ENCODE peak calls at places on chromosomes 6 and 20, in four cellular contexts. N is HepG2, P is GM12878, I is K562. M is an unnamed sample.

GRCh38 chr6:78438135-78438534 is 429.2 kb upstream of the IRAK1BP1 start:
- DNase-seq in N (no peak), P (no peak), I (no peak), M (no peak)

GRCh38 chr6:39193201-39193791 is 36.0 kb downstream of the KCNK5 start:
- DNase-seq in N (no peak), P (no peak), I (no peak), M (no peak)

GRCh38 chr6:20402181-20403079 is 751 bp downstream of the E2F3 start:
- DNase-seq in N (peak; percentile 67), P (no peak), I (peak; percentile 72), M (peak; percentile 32)

GRCh38 chr6:108363756-108364356 is 69.0 kb downstream of the AFG1L start:
- DNase-seq in N (no peak), P (no peak), I (no peak), M (no peak)

GRCh38 chr20:12610871-12611270 is 397.9 kb upstream of the SPTLC3 start:
- DNase-seq in N (no peak), P (no peak), I (no peak), M (no peak)

GRCh38 chr20:40860487-40860902 is 168.1 kb upstream of the TOP1 start:
- DNase-seq in N (no peak), P (no peak), I (no peak), M (no peak)

GRCh38 chr20:38307371-38308046 is 3.6 kb downstream of the BPI start:
- DNase-seq in N (no peak), P (no peak), I (no peak), M (no peak)

GRCh38 chr6:101931766-101932165 is 538.3 kb downstream of the GRIK2 start:
- DNase-seq in N (no peak), P (no peak), I (no peak), M (no peak)

GRCh38 chr20:48283470-48284110 is 498.3 kb upstream of the SULF2 start:
- DNase-seq in N (peak; percentile 82), P (no peak), I (no peak), M (no peak)

GRCh38 chr6:132687306-132687705 is 26.5 kb downstream of the VNN1 start:
- DNase-seq in N (no peak), P (no peak), I (no peak), M (no peak)

GRCh38 chr20:23141450-23142161 is 55.5 kb upstream of the CD93 start:
- DNase-seq in N (peak; percentile 35), P (no peak), I (no peak), M (no peak)

GRCh38 chr20:24118096-24118780 is 129.7 kb upstream of the GGTLC1 start:
- DNase-seq in N (no peak), P (no peak), I (no peak), M (no peak)

GRCh38 chr6:169274761-169275160 is 21.1 kb upstream of the THBS2 start:
- DNase-seq in N (no peak), P (no peak), I (no peak), M (no peak)

GRCh38 chr6:139323511-139324445 is 32.0 kb upstream of the TXLNB start:
- DNase-seq in N (peak; percentile 7), P (no peak), I (no peak), M (peak; percentile 63)

GRCh38 chr6:137494967-137495595 is 887 bp upstream of the OLIG3 start:
- DNase-seq in N (no peak), P (no peak), I (no peak), M (peak; percentile 46)

GRCh38 chr20:62745279-62745958 is 36.8 kb downstream of the NTSR1 start:
- DNase-seq in N (no peak), P (no peak), I (no peak), M (peak; percentile 8)

GRCh38 chr6:85390105-85390728 is 59.7 kb upstream of the NT5E start:
- DNase-seq in N (peak; percentile 87), P (no peak), I (no peak), M (no peak)
- TF ChIP-seq NR2C2 in N (no peak), P (no peak), I (no peak), M (no peak)

GRCh38 chr6:11276228-11276627 is 43.8 kb upstream of the NEDD9 start:
- DNase-seq in N (no peak), P (no peak), I (no peak), M (no peak)

GRCh38 chr6:11278207-11278559 is 45.7 kb upstream of the NEDD9 start:
- DNase-seq in N (no peak), P (peak; percentile 60), I (no peak), M (no peak)

GRCh38 chr6:11276911-11277274 is 44.4 kb upstream of the NEDD9 start:
- DNase-seq in N (no peak), P (no peak), I (no peak), M (no peak)

GRCh38 chr6:11279213-11279780 is 46.8 kb upstream of the NEDD9 start:
- DNase-seq in N (no peak), P (no peak), I (no peak), M (no peak)

DNA sequence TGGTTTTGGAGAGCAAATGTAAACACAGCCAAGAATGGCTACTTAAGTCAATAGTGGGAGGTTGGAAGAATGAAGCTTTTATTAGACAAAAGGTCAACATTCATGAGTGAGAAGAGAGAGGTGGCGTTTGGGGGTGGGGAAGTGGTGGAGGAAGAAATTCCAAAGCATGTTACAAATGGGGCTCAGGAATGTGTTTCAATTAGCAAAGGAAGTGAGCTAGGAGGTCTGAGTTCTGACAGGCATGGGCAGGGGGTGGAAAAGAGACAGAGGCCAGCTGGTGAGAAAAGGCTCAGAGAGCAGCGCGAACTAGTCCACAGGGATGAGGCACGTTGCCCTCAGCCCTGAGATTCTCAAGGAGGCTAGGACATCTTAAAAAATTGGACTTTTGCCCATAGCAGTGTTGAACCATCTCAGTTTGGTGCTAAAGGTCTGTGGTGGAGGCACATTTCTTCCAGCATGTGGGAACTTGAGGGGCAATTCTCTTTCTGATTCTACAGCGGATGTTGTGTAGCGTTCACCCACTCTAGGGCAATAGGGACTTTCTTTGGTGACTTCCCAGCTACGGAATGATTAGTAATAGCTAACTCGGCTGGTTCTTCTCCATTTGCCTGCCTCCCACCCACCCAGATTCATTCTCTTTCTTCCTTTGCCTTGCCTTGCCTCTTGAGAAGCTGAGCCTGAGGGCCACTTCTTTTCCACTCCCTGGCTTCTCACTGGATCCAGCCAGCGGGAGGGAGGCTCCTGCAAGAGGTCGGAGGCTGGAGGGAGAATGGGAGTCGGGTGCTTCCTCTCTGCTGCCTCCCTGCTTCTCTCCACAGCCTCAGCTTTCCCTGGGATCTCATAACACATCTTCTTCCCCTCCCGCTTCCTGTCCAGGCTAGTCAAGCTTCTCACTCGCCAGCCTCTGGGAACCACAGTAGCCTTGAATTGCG is 45.1 kb upstream of the NEDD9 start:
- DNase-seq in N (peak; percentile 90), P (peak; percentile 94), I (no peak), M (peak; percentile 36)
- TF ChIP-seq TCF7 in N (no peak), P (no peak), I (no peak), M (no peak)

DNA sequence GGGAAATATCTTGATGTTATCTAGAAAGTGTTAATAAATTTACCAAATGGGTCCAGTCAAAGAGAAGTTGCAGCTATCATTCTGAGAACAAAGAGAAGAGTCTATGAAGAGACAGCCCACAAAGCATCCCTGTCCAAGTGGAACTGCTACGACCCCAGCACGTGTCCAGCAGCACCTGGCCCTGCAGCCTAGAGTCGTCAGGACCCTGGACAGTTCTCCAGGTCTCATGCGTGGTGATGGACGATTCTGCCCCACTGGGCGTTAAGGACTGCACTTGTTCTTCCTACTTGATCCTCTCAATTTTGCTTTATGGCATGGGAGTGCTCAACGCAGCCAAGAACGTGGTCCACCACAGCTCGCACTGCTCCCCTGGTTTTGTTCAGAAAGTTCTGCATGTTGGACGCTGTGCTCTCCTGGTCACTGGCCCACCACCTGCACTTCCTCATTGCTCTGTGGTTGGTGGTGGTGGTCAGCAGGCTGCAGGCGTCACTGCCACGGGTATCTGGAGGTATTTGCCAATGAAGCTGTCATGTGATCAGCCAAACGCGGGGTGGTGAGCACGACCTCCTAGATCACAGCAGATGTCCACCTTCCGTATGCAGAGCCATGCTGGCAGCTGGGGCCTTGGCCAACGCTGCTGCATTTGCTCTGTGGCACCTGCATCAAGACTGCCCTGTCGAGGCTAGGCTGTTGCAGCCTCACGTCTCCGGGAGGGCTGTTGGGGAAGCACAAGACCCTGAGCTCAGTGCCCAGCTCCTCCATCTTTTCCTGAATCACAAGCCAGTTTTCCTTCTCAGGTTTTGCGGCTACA is 356.4 kb downstream of the CDH4 start:
- DNase-seq in N (peak; percentile 43), P (no peak), I (peak; percentile 33), M (peak; percentile 66)
- TF ChIP-seq NR2C2 in N (no peak), P (no peak), I (no peak), M (no peak)

GRCh38 chr6:75275067-75275466 is 9.5 kb downstream of the TMEM30A start:
- DNase-seq in N (peak; percentile 20), P (no peak), I (no peak), M (no peak)

GRCh38 chr6:75268988-75269354 is 15.6 kb downstream of the TMEM30A start:
- DNase-seq in N (no peak), P (no peak), I (no peak), M (no peak)

GRCh38 chr6:75272145-75272840 is 12.3 kb downstream of the TMEM30A start:
- DNase-seq in N (no peak), P (no peak), I (no peak), M (no peak)

GRCh38 chr6:75268121-75268987 is 16.2 kb downstream of the TMEM30A start:
- DNase-seq in N (no peak), P (no peak), I (no peak), M (no peak)

DNA sequence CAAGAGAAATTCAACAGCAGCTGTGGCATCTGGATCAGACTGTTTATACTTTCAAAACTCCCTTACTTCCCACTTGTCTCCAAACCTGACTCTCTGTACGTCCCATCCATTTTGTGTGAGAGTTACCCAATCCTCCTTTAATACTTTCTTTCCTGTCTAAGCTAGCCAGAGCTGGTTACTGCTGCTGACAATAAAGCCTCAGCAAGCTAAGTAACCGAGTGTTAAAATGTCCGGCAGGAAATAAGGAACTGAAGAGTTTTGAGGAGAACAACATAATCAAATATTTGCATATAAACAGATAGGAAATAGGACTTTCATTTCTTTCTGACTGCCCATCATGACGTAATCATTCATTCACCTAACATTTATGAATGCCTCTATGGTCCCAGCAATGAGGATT is 11.6 kb downstream of the TMEM30A start:
- DNase-seq in N (no peak), P (no peak), I (no peak), M (no peak)
- TF ChIP-seq TCF7 in N (no peak), P (no peak), I (no peak), M (no peak)

M was measured in WTC11.